ENCODE peak calls at places on chromosomes 13 and 19, in six cellular contexts. T is upper lobe of left lung, X is K562, U is A549, D is HepG2, W is GM12878. E is an unnamed sample.

GRCh38 chr13:44281252-44282000 is 92.2 kb upstream of the SERP2 start:
- ATAC-seq in T (no peak), X (no peak), U (no peak), D (peak; percentile 74), W (no peak), E (no peak)

GRCh38 chr13:25584975-25585374 is 213.2 kb downstream of the ATP8A2 start:
- ATAC-seq in T (no peak), X (no peak), U (no peak), D (no peak), W (no peak), E (no peak)

GRCh38 chr19:51691122-51692064 is 1.7 kb upstream of the SPACA6 start:
- ATAC-seq in T (no peak), X (peak; percentile 13), U (no peak), D (no peak), W (no peak), E (no peak)

GRCh38 chr13:48400820-48401219 is 12.1 kb downstream of the LPAR6 start:
- ATAC-seq in T (peak; percentile 74), X (no peak), U (peak; percentile 30), D (peak; percentile 50), W (peak; percentile 73), E (peak; percentile 69)

GRCh38 chr13:32261567-32261966 is 53.6 kb downstream of the ZAR1L start:
- ATAC-seq in T (peak; percentile 93), X (peak; percentile 98), U (no peak), D (peak; percentile 19), W (no peak), E (peak; percentile 92)

GRCh38 chr13:49620170-49620621 is 8.1 kb upstream of the ARL11 start:
- ATAC-seq in T (no peak), X (peak; percentile 59), U (no peak), D (peak; percentile 29), W (peak; percentile 85), E (no peak)

GRCh38 chr13:40549500-40550094 is 116.8 kb downstream of the FOXO1 start:
- ATAC-seq in T (peak; percentile 52), X (no peak), U (no peak), D (peak; percentile 52), W (no peak), E (peak; percentile 81)

GRCh38 chr13:45242070-45242469 is 41.2 kb upstream of the KCTD4 start:
- ATAC-seq in T (peak; percentile 58), X (no peak), U (no peak), D (no peak), W (no peak), E (peak; percentile 60)

GRCh38 chr13:24822640-24823039 is 58.7 kb downstream of the RNF17 start:
- ATAC-seq in T (no peak), X (no peak), U (no peak), D (no peak), W (peak; percentile 80), E (no peak)

GRCh38 chr19:6730941-6731670 is 6.3 kb downstream of the GPR108 start:
- ATAC-seq in T (no peak), X (no peak), U (no peak), D (peak; percentile 9), W (no peak), E (no peak)

GRCh38 chr13:33340631-33341030 is 55.1 kb upstream of the STARD13 start:
- ATAC-seq in T (peak; percentile 48), X (no peak), U (no peak), D (no peak), W (no peak), E (no peak)

GRCh38 chr19:42436006-42436405 is 6.7 kb downstream of the CXCL17 start:
- ATAC-seq in T (no peak), X (no peak), U (no peak), D (no peak), W (no peak), E (no peak)

GRCh38 chr13:20988033-20988908 is 73.1 kb downstream of the LATS2 start:
- ATAC-seq in T (no peak), X (no peak), U (no peak), D (no peak), W (no peak), E (no peak)

GRCh38 chr13:35838356-35838755 is 292.8 kb downstream of the DCLK1 start:
- ATAC-seq in T (no peak), X (no peak), U (no peak), D (no peak), W (no peak), E (no peak)

DNA sequence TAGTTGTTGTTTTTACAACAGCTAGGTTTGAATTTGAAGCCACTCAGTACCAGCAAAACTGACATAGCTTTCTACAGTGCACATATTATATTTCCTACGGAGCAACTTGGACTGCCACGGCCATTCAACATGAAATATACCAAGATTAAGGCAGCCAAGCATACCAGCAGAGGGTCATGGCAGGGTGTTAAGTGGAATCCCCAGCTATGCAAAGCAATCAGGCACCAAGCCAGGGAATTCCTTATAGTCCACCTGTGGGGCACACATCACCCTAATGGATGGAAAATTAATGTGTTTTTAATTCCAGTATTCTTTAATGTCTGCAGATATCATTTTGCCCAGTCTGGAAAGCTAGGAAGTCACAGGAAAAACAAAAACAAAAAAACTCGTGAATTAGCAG is 1190.3 kb downstream of the EFNB2 start:
- ATAC-seq in T (no peak), X (no peak), U (no peak), D (no peak), W (no peak), E (no peak)
- TF ChIP-seq EP300 in T (no peak), X (no peak), U (no peak), D (no peak), W (no peak), E (no peak)

GRCh38 chr19:12789904-12790619 is 1.2 kb upstream of the JUNB start:
- ATAC-seq in T (peak; percentile 60), X (peak; percentile 70), U (peak; percentile 51), D (peak; percentile 38), W (peak; percentile 53), E (peak; percentile 71)
- TF ChIP-seq EP300 in T (peak; percentile 84), X (no peak), U (peak; percentile 10), D (peak; percentile 39), W (no peak), E (no peak)

DNA sequence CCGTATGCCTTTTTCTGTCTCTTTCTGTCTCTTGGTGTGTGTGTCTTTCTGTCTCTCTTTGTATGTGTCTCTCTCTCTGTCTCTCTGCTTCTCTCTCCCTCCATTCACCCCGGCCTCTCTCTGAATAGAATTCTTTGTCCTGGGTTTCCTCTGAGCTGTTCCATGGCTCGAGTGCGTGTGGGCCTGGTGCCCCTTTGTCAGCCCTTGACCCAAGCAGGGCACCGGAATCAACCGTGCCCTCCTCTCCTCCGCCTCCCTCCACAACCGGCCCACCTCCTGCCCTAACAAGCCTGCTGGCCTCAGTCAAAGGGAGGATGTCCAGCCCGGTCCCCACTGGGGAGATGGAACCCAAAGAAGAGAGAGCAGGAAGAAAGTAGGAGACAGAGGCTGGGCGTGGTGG is 3.2 kb downstream of the AXL start:
- ATAC-seq in T (no peak), X (no peak), U (no peak), D (no peak), W (no peak), E (no peak)
- TF ChIP-seq EP300 in T (no peak), X (no peak), U (no peak), D (no peak), W (no peak), E (no peak)

GRCh38 chr13:113653264-113654174 is 4.5 kb downstream of the ATP4B start:
- ATAC-seq in T (no peak), X (no peak), U (no peak), D (no peak), W (no peak), E (no peak)
- TF ChIP-seq EP300 in T (no peak), X (no peak), U (no peak), D (no peak), W (no peak), E (no peak)

GRCh38 chr13:28640861-28641599 is 17.9 kb upstream of the POMP start:
- ATAC-seq in T (no peak), X (no peak), U (no peak), D (no peak), W (no peak), E (no peak)
- TF ChIP-seq EP300 in T (peak; percentile 27), X (no peak), U (no peak), D (no peak), W (no peak), E (no peak)

GRCh38 chr19:46977548-46977947 is 42.1 kb upstream of the NPAS1 start:
- ATAC-seq in T (no peak), X (no peak), U (no peak), D (no peak), W (no peak), E (no peak)

GRCh38 chr19:46976845-46977320 is 42.8 kb upstream of the NPAS1 start:
- ATAC-seq in T (peak; percentile 63), X (peak; percentile 93), U (peak; percentile 8), D (peak; percentile 18), W (no peak), E (peak; percentile 15)

GRCh38 chr19:46975011-46975917 is 44.4 kb upstream of the NPAS1 start:
- ATAC-seq in T (no peak), X (no peak), U (no peak), D (no peak), W (no peak), E (no peak)

GRCh38 chr19:46974181-46974580 is 45.5 kb upstream of the NPAS1 start:
- ATAC-seq in T (no peak), X (no peak), U (no peak), D (no peak), W (no peak), E (no peak)

DNA sequence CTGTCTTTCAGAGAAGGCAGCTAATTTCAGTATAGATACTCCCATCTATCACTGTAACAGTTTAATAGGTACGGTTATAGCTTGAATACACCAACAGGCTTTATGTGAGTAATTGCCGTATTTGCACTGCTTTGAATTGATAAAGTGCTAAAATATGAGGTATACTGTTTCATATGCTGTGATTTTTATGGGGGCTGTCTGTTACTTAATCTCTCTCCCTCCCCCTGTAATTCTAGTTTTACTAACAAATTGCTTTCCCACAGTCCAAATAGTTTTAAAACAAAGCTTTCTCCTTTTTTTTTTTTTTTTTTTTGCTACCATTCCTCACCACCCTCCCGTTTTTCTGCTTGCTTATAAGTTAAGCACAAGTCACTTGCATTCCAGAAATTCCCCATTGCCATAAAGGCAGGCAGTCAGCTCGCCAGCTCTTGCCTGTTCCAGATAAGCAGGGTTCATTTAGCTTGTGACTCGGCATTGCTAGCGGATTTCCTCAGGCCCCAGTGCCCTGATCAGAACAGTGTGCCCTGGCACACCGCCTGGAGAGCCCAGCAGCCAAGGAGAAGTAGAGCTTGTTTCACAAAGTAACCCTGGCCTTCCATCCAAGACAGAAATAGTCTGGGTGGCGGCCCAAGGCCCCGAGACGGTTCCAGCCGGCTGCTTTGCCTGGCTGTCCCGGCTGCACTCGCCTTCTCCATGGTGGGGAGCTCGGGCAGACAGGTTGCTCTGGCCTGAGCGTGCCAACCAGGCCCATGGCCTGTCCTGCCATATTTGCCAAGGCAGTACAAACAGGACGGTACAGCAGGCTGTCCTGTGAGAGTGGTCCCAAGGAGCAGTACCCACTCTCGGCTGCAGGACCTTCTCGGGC is 43.5 kb upstream of the NPAS1 start:
- ATAC-seq in T (peak; percentile 93), X (peak; percentile 35), U (peak; percentile 38), D (peak; percentile 41), W (no peak), E (peak; percentile 94)
- TF ChIP-seq EP300 in T (no peak), X (no peak), U (no peak), D (no peak), W (no peak), E (no peak)

GRCh38 chr19:47226426-47227346 is 4.3 kb downstream of the BBC3 start:
- ATAC-seq in T (peak; percentile 70), X (peak; percentile 69), U (peak; percentile 36), D (peak; percentile 63), W (peak; percentile 73), E (peak; percentile 47)
- TF ChIP-seq EP300 in T (peak; percentile 86), X (peak; percentile 52), U (peak; percentile 6), D (no peak), W (no peak), E (no peak)